ENCODE peak calls at places on chromosomes 11 and 22, in six cellular contexts. C is H1, R is GM12878, Y is K562, U is HCT116, S is HepG2. D is an unnamed sample.

GRCh38 chr22:50735739-50736030 is 2.3 kb upstream of the ACR start:
- DNase-seq in S (no peak), C (no peak), U (no peak), Y (no peak), R (no peak), D (no peak)

GRCh38 chr22:17098379-17098819 is 13.6 kb downstream of the IL17RA start:
- DNase-seq in C (no peak), U (no peak), R (no peak), Y (no peak), S (no peak), D (no peak)

GRCh38 chr11:369336-370018 is at the start of gene B4GALNT4:
- DNase-seq in C (no peak), U (no peak), S (no peak), Y (peak; percentile 93), R (no peak), D (no peak)

GRCh38 chr22:48945621-48946458 is 881.8 kb downstream of the BRD1 start:
- DNase-seq in Y (no peak), C (no peak), U (no peak), R (no peak), S (peak; percentile 36), D (no peak)

GRCh38 chr11:28144808-28145207 is 36.6 kb downstream of the METTL15 start:
- DNase-seq in C (no peak), R (no peak), Y (no peak), S (no peak), U (no peak), D (no peak)

GRCh38 chr11:6554828-6555706 is 48.3 kb downstream of the RRP8 start:
- DNase-seq in C (no peak), R (no peak), U (no peak), S (no peak), Y (peak; percentile 91), D (no peak)

GRCh38 chr11:559712-560304 is 730 bp downstream of the LMNTD2 start:
- DNase-seq in C (no peak), S (peak; percentile 81), R (no peak), Y (peak; percentile 48), U (peak; percentile 44), D (no peak)

GRCh38 chr11:118608268-118609214 is 1.1 kb downstream of the PHLDB1 start:
- DNase-seq in S (no peak), R (no peak), U (no peak), Y (peak; percentile 80), C (no peak), D (no peak)

GRCh38 chr22:39994046-39994565 is 648 bp upstream of the FAM83F start:
- DNase-seq in Y (peak; percentile 62), U (no peak), S (no peak), C (no peak), R (no peak), D (no peak)

GRCh38 chr11:110710520-110711381 is 1.5 kb downstream of the ARHGAP20 start:
- DNase-seq in R (no peak), C (no peak), U (no peak), S (peak; percentile 9), Y (no peak), D (no peak)

GRCh38 chr11:46696212-46696558 is 4.2 kb downstream of the ARHGAP1 start:
- DNase-seq in S (no peak), Y (no peak), R (no peak), C (no peak), U (no peak), D (no peak)

GRCh38 chr11:103907548-103908455 is 128.6 kb upstream of the DDI1 start:
- DNase-seq in U (no peak), C (no peak), R (no peak), Y (no peak), S (no peak), D (no peak)

GRCh38 chr11:9752091-9752490 is 88.2 kb downstream of the SWAP70 start:
- DNase-seq in S (peak; percentile 21), Y (no peak), C (no peak), R (no peak), U (no peak), D (no peak)

GRCh38 chr11:45252134-45252856 is 33.8 kb downstream of the SYT13 start:
- DNase-seq in S (peak; percentile 35), Y (peak; percentile 78), R (no peak), C (peak; percentile 54), U (peak; percentile 75), D (peak; percentile 78)

GRCh38 chr11:2731285-2732125 is 31.7 kb upstream of the KCNQ1OT1 start:
- DNase-seq in R (no peak), U (no peak), Y (no peak), C (no peak), S (peak; percentile 49), D (no peak)

GRCh38 chr11:125886997-125887372 is 483 bp upstream of the HYLS1 start:
- DNase-seq in S (no peak), R (no peak), C (no peak), Y (no peak), U (no peak), D (peak; percentile 32)

GRCh38 chr11:71084306-71085012 is 167.9 kb downstream of the SHANK2 start:
- DNase-seq in R (no peak), Y (no peak), S (no peak), C (no peak), U (no peak), D (no peak)

GRCh38 chr22:44360686-44361381 is 48.1 kb upstream of the SHISAL1 start:
- DNase-seq in U (no peak), S (no peak), Y (no peak), R (no peak), C (no peak), D (no peak)

GRCh38 chr11:125344846-125345705 is 151.0 kb downstream of the FEZ1 start:
- DNase-seq in Y (no peak), U (no peak), C (no peak), S (no peak), R (no peak), D (no peak)

GRCh38 chr11:20355221-20356219 is 8.0 kb upstream of the HTATIP2 start:
- DNase-seq in R (no peak), S (peak; percentile 78), Y (peak; percentile 45), C (no peak), U (peak; percentile 54), D (no peak)

GRCh38 chr11:109728056-109728455 is 306.1 kb downstream of the C11orf87 start:
- DNase-seq in Y (no peak), S (peak; percentile 28), U (peak; percentile 40), R (no peak), C (no peak), D (no peak)

GRCh38 chr11:77200869-77201268 is 72.8 kb downstream of the MYO7A start:
- DNase-seq in R (no peak), C (no peak), Y (no peak), S (no peak), U (no peak), D (no peak)

GRCh38 chr22:29727248-29727551 is 7.4 kb downstream of the CABP7 start:
- DNase-seq in U (no peak), S (peak; percentile 33), Y (peak; percentile 75), R (no peak), C (no peak), D (peak; percentile 66)

GRCh38 chr11:27451528-27451927 is 21.1 kb downstream of the LGR4 start:
- DNase-seq in C (no peak), R (no peak), Y (no peak), S (no peak), U (no peak), D (no peak)

GRCh38 chr11:57430946-57431345 is 4.0 kb upstream of the SLC43A3 start:
- DNase-seq in Y (no peak), R (no peak), U (no peak), C (no peak), S (no peak), D (no peak)

GRCh38 chr11:61908730-61909622 is 8.4 kb downstream of the RAB3IL1 start:
- DNase-seq in C (no peak), R (no peak), Y (peak; percentile 68), U (no peak), S (no peak), D (no peak)

DNA sequence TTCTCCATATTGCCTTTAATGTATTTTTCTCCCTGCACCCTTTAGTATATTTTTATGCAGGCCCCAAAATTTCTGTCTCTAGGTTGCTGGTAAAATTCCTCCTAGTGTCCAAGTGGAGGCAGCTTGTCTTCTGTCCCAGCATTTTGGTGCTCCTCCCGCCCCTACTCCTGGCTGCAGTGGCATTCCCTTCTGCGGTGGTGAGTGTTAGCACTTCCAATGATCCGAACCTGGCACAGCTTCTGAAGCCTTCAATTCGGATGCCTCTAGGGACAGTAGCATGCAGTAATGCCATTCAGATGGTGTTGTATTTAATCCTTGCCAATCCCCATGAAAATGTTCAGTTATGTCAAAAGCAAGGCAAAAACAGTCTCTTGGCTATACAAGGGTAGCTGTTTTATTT is 5.9 kb downstream of the YWHAH start:
- DNase-seq in R (no peak), Y (no peak), C (no peak), U (no peak), S (no peak), D (no peak)
- H3K4me1 ChIP-seq in R (peaks cover 12% of the 10 kb centered on the region), Y (peaks cover 7% of the 10 kb centered on the region), C (peaks cover 8% of the 10 kb centered on the region), U (peaks cover 21% of the 10 kb centered on the region), S (peaks cover 42% of the 10 kb centered on the region), D (no peaks in the 10 kb centered on the region)

DNA sequence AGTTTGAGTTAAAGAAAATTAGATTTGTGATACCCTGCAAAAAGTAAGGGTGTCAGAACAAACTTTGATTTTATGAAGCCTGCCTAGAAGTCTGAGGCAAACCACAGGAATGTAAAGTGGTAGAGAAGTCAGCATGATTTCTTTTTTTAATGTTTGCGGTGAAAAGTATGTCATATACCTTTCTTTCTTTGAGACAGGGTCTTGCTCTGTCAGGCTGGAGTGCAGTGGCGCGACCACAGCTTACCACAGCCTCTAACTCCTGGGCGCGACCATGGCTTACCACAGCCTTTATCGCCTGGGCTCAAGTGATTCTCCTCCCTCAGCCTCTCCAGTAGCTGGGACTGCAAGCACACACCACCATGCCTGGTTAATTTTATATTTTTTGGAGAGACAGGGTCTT is 4.7 kb downstream of the API5 start:
- DNase-seq in U (no peak), Y (no peak), C (no peak), R (no peak), S (no peak), D (no peak)
- TF ChIP-seq YY1 in U (no peak), Y (no peak), C (no peak), R (no peak), S (no peak), D (no peak)

DNA sequence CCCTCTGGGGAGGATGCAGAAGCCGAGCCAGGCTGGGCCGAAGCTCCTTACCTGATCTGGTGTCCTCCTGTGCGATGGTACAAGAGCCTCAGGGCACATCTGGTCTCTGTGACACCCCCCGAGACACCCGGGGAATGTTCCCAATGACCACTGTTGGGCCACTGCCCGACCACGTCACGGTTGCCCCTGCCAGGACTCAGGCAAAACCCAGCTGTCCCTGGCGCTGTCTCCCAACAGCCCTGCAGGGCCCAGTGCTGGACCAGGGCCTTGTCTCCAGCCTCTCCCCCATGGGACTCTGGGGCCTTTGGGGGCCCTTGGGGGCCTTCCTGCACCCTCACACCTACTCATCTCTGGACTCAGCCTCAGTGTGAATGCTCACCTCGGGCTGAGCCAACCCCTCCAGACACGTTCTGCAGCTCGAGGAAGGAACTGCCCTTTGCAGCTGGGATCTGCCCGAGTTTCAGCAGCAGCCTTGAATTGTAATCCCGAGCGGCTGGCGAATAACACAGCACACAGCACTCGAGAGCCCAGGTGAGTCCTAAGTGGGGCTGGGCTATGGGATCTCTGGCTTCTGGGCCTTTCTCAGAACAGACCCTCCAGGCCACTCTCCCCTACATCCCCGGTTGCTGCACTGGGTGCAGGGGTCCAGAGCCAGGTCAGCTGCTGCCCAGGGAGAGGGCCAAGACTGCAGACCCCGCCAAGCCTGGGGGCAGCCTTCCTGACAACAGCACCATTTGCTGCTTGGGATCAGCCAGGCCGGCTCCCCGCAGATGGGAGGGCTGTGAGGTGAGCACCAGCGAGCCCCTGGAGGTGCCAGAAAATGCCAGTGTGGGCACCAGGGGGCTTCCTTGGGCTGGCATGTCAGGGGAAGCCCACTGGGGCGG is 39.8 kb downstream of the RTN4R start:
- DNase-seq in R (no peak), Y (no peak), C (no peak), U (no peak), S (no peak), D (no peak)
- TF ChIP-seq ZNF274 in R (no peak), Y (no peak), C (no peak), U (no peak), S (no peak), D (no peak)

GRCh38 chr22:46766611-46767010 is 4.2 kb downstream of the TBC1D22A start:
- DNase-seq in U (no peak), S (no peak), C (no peak), R (no peak), Y (no peak), D (no peak)
- H3K4me1 ChIP-seq in U (peaks cover 7% of the 10 kb centered on the region), S (peaks cover 22% of the 10 kb centered on the region), C (no peaks in the 10 kb centered on the region), R (peaks cover 45% of the 10 kb centered on the region), Y (peaks cover 15% of the 10 kb centered on the region), D (peaks cover 4% of the 10 kb centered on the region)

D was measured in NT2/D1.